ENCODE peak calls at places on chromosomes 4 and X, in nine cellular contexts. Z is MG63; P is lower lobe of right lung; X is AG08396; W is activated naive CD8-positive, alpha-beta T cell treated with anti-CD3 and anti-CD28 coated beads, Interleukin-2, amount 50 U/mL, for 24 hours; L is NCI-H2171 treated with DMSO at 0.1 percent for 48 hours; Y is activated CD4-positive, alpha-beta T cell treated with anti-CD3 and anti-CD28 coated beads, Interleukin-2, amount 50 U/mL, for 1 hour; E is ecto neural progenitor cell; B is T-helper 9 cell. V is an unnamed sample.

GRCh38 chr4:58061967-58062366 is 951.8 kb upstream of the IGFBP7 start:
- DNase-seq in Y (no peak), B (no peak), P (no peak), X (no peak), Z (no peak), W (no peak), L (peak; percentile 0), E (no peak), V (no peak)

GRCh38 chrX:45850775-45851433 is 650.2 kb upstream of the DIPK2B start:
- DNase-seq in Z (peak; percentile 56), E (peak; percentile 61), Y (peak; percentile 17), B (peak; percentile 4), P (peak; percentile 48), X (peak; percentile 16), L (no peak), W (peak; percentile 19), V (no peak)

GRCh38 chr4:80388284-80388607 is 52.7 kb downstream of the CFAP299 start:
- DNase-seq in P (no peak), Z (no peak), X (no peak), L (no peak), B (no peak), E (no peak), Y (no peak), W (no peak), V (no peak)

GRCh38 chrX:13094780-13095425 is 50.5 kb upstream of the FAM9C start:
- DNase-seq in E (no peak), X (no peak), W (no peak), Z (peak; percentile 5), P (no peak), B (no peak), Y (no peak), L (no peak), V (no peak)

GRCh38 chr4:42152507-42153504 is at the start of gene BEND4:
- DNase-seq in X (no peak), L (peak; percentile 65), W (no peak), B (no peak), E (no peak), Y (no peak), Z (no peak), P (no peak), V (no peak)

GRCh38 chrX:150544222-150544787 is 24.1 kb upstream of the MTM1 start:
- DNase-seq in W (no peak), X (no peak), L (no peak), E (no peak), B (no peak), P (no peak), Y (no peak), Z (no peak), V (no peak)

GRCh38 chrX:22192419-22193086 is 80.2 kb upstream of the CBLL2 start:
- DNase-seq in Z (peak; percentile 52), Y (peak; percentile 43), W (peak; percentile 47), P (peak; percentile 61), X (peak; percentile 69), B (peak; percentile 34), E (peak; percentile 59), L (peak; percentile 60), V (peak; percentile 79)

GRCh38 chr4:121462660-121463261 is 81.9 kb upstream of the QRFPR start:
- DNase-seq in L (peak; percentile 11), W (peak; percentile 30), P (no peak), E (no peak), X (peak; percentile 37), Z (peak; percentile 48), B (no peak), Y (peak; percentile 5), V (no peak)

GRCh38 chr4:75673959-75674328 is 733 bp upstream of the G3BP2 start:
- DNase-seq in X (no peak), Y (no peak), Z (no peak), L (no peak), W (no peak), P (no peak), B (no peak), E (peak; percentile 50), V (no peak)

GRCh38 chr4:48668254-48669017 is 111.6 kb downstream of the FRYL start:
- DNase-seq in B (no peak), W (no peak), Z (no peak), X (no peak), L (no peak), Y (no peak), P (no peak), E (no peak), V (no peak)

GRCh38 chr4:93066746-93067145 is 761.8 kb upstream of the ATOH1 start:
- DNase-seq in L (no peak), P (no peak), X (no peak), E (no peak), Z (no peak), B (no peak), Y (no peak), W (no peak), V (no peak)

GRCh38 chr4:158722917-158723793 is at the start of gene PPID:
- DNase-seq in W (peak; percentile 90), P (peak; percentile 89), E (peak; percentile 88), L (peak; percentile 78), Z (peak; percentile 100), B (peak; percentile 69), Y (peak; percentile 70), X (peak; percentile 90), V (peak; percentile 95)

GRCh38 chr4:57575465-57575864 is 465.3 kb upstream of the IGFBP7 start:
- DNase-seq in Z (no peak), X (no peak), P (no peak), L (peak; percentile 0), E (no peak), W (no peak), B (no peak), Y (no peak), V (no peak)

GRCh38 chr4:147110968-147111367 is 165.3 kb upstream of the TTC29 start:
- DNase-seq in B (no peak), L (no peak), Z (no peak), E (no peak), X (no peak), Y (no peak), P (no peak), W (no peak), V (no peak)

GRCh38 chrX:107818900-107819521 is 6.7 kb upstream of the MID2 start:
- DNase-seq in Y (no peak), X (no peak), W (peak; percentile 6), Z (no peak), B (no peak), E (no peak), L (no peak), P (no peak), V (no peak)

GRCh38 chr4:1751919-1752283 is 30.6 kb downstream of the TACC3 start:
- DNase-seq in B (no peak), E (no peak), Y (no peak), Z (no peak), L (no peak), X (no peak), P (peak; percentile 79), W (no peak), V (no peak)

GRCh38 chrX:129665916-129666644 is 11.3 kb upstream of the APLN start:
- DNase-seq in B (no peak), P (no peak), L (no peak), W (no peak), E (no peak), Y (no peak), X (peak; percentile 77), Z (peak; percentile 79), V (no peak)

GRCh38 chr4:149161247-149161646 is 654.4 kb downstream of the IQCM start:
- DNase-seq in L (no peak), X (peak; percentile 46), B (no peak), W (no peak), P (no peak), Z (no peak), Y (no peak), E (no peak), V (no peak)

GRCh38 chrX:107851215-107851614 is 25.5 kb downstream of the MID2 start:
- DNase-seq in Y (no peak), P (no peak), B (no peak), Z (no peak), W (no peak), E (no peak), X (no peak), L (no peak), V (no peak)

GRCh38 chrX:124736553-124737240 is 390.3 kb downstream of the SH2D1A start:
- DNase-seq in E (peak; percentile 58), B (peak; percentile 25), L (no peak), Z (no peak), X (no peak), P (no peak), Y (peak; percentile 42), W (peak; percentile 8), V (peak; percentile 53)

GRCh38 chrX:13897571-13897970 is 80.7 kb upstream of the GPM6B start:
- DNase-seq in X (no peak), P (no peak), E (no peak), B (no peak), Z (no peak), L (no peak), W (no peak), Y (no peak), V (no peak)

GRCh38 chr4:187276786-187277408 is 553.2 kb upstream of the FAT1 start:
- DNase-seq in X (peak; percentile 36), L (no peak), W (no peak), Y (no peak), P (no peak), E (no peak), Z (peak; percentile 7), B (no peak), V (no peak)

GRCh38 chr4:52935317-52935716 is 73.2 kb downstream of the RASL11B start:
- DNase-seq in L (no peak), P (no peak), Z (no peak), B (no peak), E (no peak), W (no peak), Y (no peak), X (no peak), V (no peak)

GRCh38 chr4:74292111-74292870 is 16.0 kb upstream of the EPGN start:
- DNase-seq in B (no peak), Y (no peak), Z (no peak), W (no peak), X (no peak), L (no peak), P (no peak), E (no peak), V (no peak)

GRCh38 chrX:69365755-69366154 is 138.4 kb upstream of the NALF2 start:
- DNase-seq in L (no peak), W (no peak), B (no peak), E (no peak), P (no peak), Y (no peak), X (no peak), Z (no peak), V (no peak)

GRCh38 chrX:141662781-141663180 is 35.8 kb downstream of the SPANXD start:
- DNase-seq in X (no peak), E (no peak), W (no peak), Z (no peak), B (no peak), L (no peak), P (no peak), Y (no peak), V (no peak)

GRCh38 chr4:53477038-53477565 is 99.7 kb downstream of the FIP1L1 start:
- DNase-seq in B (no peak), Z (no peak), E (no peak), P (no peak), Y (no peak), X (no peak), L (no peak), W (no peak), V (no peak)

GRCh38 chrX:24647257-24648058 is at the start of gene PCYT1B:
- DNase-seq in E (peak; percentile 86), W (peak; percentile 51), Z (peak; percentile 74), L (peak; percentile 92), B (peak; percentile 33), P (peak; percentile 64), X (peak; percentile 51), Y (peak; percentile 43), V (peak; percentile 69)

GRCh38 chr4:155085843-155086530 is 122.4 kb upstream of the NPY2R start:
- DNase-seq in Z (no peak), L (no peak), E (no peak), Y (no peak), B (no peak), X (no peak), P (no peak), W (no peak), V (no peak)

GRCh38 chrX:16451331-16451730 is 198.6 kb upstream of the S100G start:
- DNase-seq in L (no peak), E (no peak), P (no peak), X (no peak), Z (no peak), W (no peak), B (no peak), Y (no peak), V (no peak)

GRCh38 chr4:101306225-101306624 is 41.1 kb downstream of the PPP3CA start:
- DNase-seq in E (no peak), B (no peak), Y (no peak), Z (no peak), P (peak; percentile 54), L (no peak), X (no peak), W (no peak), V (no peak)

V was measured in kidney.